ENCODE peak calls at places on chromosomes 16 and 17, in five cellular contexts. J is cardiac muscle cell, T is tibial nerve, R is DND-41, B is choroid plexus epithelial cell. F is an unnamed sample.
A peak's percentile ranks its signal among the peaks of the same experiment; 100 is the strongest.

GRCh38 chr16:81987706-81988105 is 23.6 kb downstream of the SDR42E1 start:
- DNase-seq in T (no peak), J (no peak), B (no peak), R (no peak), F (no peak)

GRCh38 chr17:66000216-66000615 is 191.7 kb downstream of the CEP112 start:
- DNase-seq in J (no peak), R (peak; percentile 40), T (no peak), B (no peak), F (no peak)

GRCh38 chr17:12765544-12765943 is 23.8 kb upstream of the ARHGAP44 start:
- DNase-seq in R (no peak), B (peak; percentile 89), J (peak; percentile 90), T (no peak), F (no peak)

GRCh38 chr16:81451753-81452680 is 7.4 kb downstream of the CMIP start:
- DNase-seq in J (peak; percentile 36), B (no peak), T (no peak), R (peak; percentile 39), F (no peak)

GRCh38 chr16:10587622-10588021 is 7.2 kb upstream of the EMP2 start:
- DNase-seq in B (no peak), J (no peak), T (no peak), R (no peak), F (no peak)

GRCh38 chr17:62892069-62892675 is 73.9 kb upstream of the TANC2 start:
- DNase-seq in T (no peak), J (no peak), B (no peak), R (no peak), F (no peak)

GRCh38 chr17:42519546-42520444 is 16.2 kb upstream of the NAGLU start:
- DNase-seq in J (peak; percentile 99), B (peak; percentile 99), T (peak; percentile 98), R (no peak), F (no peak)

GRCh38 chr16:86826931-86827330 is 248.6 kb downstream of the FOXL1 start:
- DNase-seq in B (no peak), R (no peak), J (no peak), T (no peak), F (no peak)

GRCh38 chr16:68366062-68366461 is 55.2 kb downstream of the PRMT7 start:
- DNase-seq in B (no peak), T (no peak), J (no peak), R (no peak), F (no peak)

GRCh38 chr17:27326051-27326450 is 32.1 kb downstream of the WSB1 start:
- DNase-seq in B (no peak), J (no peak), R (no peak), T (no peak), F (no peak)

GRCh38 chr16:5640883-5641282 is 543.3 kb upstream of the EEF2KMT start:
- DNase-seq in R (no peak), T (no peak), B (no peak), J (no peak), F (no peak)

GRCh38 chr16:49828545-49829267 is 27.2 kb downstream of the ZNF423 start:
- DNase-seq in T (peak; percentile 24), R (no peak), J (no peak), B (no peak), F (no peak)

GRCh38 chr17:30450125-30451027 is 26.8 kb upstream of the GOSR1 start:
- DNase-seq in B (peak; percentile 72), J (peak; percentile 50), T (no peak), R (no peak), F (no peak)

GRCh38 chr16:66223176-66223780 is 143.2 kb upstream of the CDH5 start:
- DNase-seq in R (no peak), T (no peak), J (peak; percentile 91), B (peak; percentile 60), F (no peak)

GRCh38 chr16:30778549-30779244 is 8.3 kb downstream of the ZNF629 start:
- DNase-seq in B (peak; percentile 82), R (no peak), T (peak; percentile 56), J (peak; percentile 66), F (no peak)

GRCh38 chr16:9047689-9048301 is 43.6 kb upstream of the HAPSTR1 start:
- DNase-seq in B (peak; percentile 99), T (peak; percentile 82), R (peak; percentile 37), J (peak; percentile 100), F (no peak)

GRCh38 chr17:57316361-57316760 is 60.0 kb downstream of the MSI2 start:
- DNase-seq in R (no peak), J (no peak), T (no peak), B (no peak), F (no peak)

GRCh38 chr16:81652798-81653505 is 126.1 kb upstream of the PLCG2 start:
- DNase-seq in B (no peak), T (no peak), R (no peak), J (no peak), F (no peak)

GRCh38 chr16:71338193-71338592 is 20.3 kb upstream of the CALB2 start:
- DNase-seq in R (no peak), J (no peak), B (no peak), T (no peak), F (no peak)

GRCh38 chr17:16448490-16448889 is 33.1 kb downstream of the TRPV2 start:
- DNase-seq in B (no peak), R (no peak), J (no peak), T (no peak), F (no peak)

GRCh38 chr17:31593806-31594205 is 202.3 kb downstream of the RAB11FIP4 start:
- DNase-seq in B (no peak), T (no peak), R (no peak), J (no peak), F (no peak)

GRCh38 chr17:8410882-8411238 is 13.2 kb upstream of the RNF222 start:
- DNase-seq in R (no peak), B (no peak), J (no peak), T (no peak), F (no peak)

GRCh38 chr16:58025351-58026138 is at the start of gene MMP15:
- DNase-seq in J (peak; percentile 70), B (peak; percentile 67), T (no peak), R (peak; percentile 74), F (peak; percentile 47)

GRCh38 chr17:8436169-8436932 is 667 bp downstream of the NDEL1 start:
- DNase-seq in T (peak; percentile 46), J (peak; percentile 55), R (peak; percentile 56), B (peak; percentile 56), F (no peak)

GRCh38 chr17:40547079-40547784 is 18.0 kb downstream of the CCR7 start:
- DNase-seq in J (no peak), B (no peak), T (no peak), R (peak; percentile 99), F (peak; percentile 47)

GRCh38 chr16:27723711-27724490 is 174.0 kb downstream of the KATNIP start:
- DNase-seq in T (no peak), J (no peak), B (no peak), R (no peak), F (no peak)

GRCh38 chr17:27376637-27377547 is 79.4 kb upstream of the KSR1 start:
- DNase-seq in J (no peak), R (no peak), B (peak; percentile 64), T (no peak), F (no peak)

GRCh38 chr17:78588258-78589030 is 11.2 kb upstream of the DNAH17 start:
- DNase-seq in R (no peak), T (no peak), B (peak; percentile 11), J (no peak), F (no peak)

GRCh38 chr17:15432807-15433547 is 34.4 kb downstream of the CDRT4 start:
- DNase-seq in R (no peak), J (peak; percentile 93), T (no peak), B (peak; percentile 58), F (no peak)

GRCh38 chr17:15440347-15440746 is 27.1 kb downstream of the CDRT4 start:
- DNase-seq in J (no peak), R (no peak), B (no peak), T (no peak), F (no peak)

GRCh38 chr17:15441315-15441714 is 26.1 kb downstream of the CDRT4 start:
- DNase-seq in R (no peak), B (no peak), T (no peak), J (peak; percentile 69), F (no peak)

GRCh38 chr17:15431766-15432165 is 35.7 kb downstream of the CDRT4 start:
- DNase-seq in T (no peak), J (no peak), B (no peak), R (no peak), F (no peak)

GRCh38 chr17:15436399-15437369 is 30.7 kb downstream of the CDRT4 start:
- DNase-seq in J (peak; percentile 87), B (peak; percentile 50), R (peak; percentile 67), T (peak; percentile 71), F (no peak)
- TF ChIP-seq CTCF in J (peak; percentile 54), B (peak; percentile 49), R (peak; percentile 59), T (no peak), F (no peak)

DNA sequence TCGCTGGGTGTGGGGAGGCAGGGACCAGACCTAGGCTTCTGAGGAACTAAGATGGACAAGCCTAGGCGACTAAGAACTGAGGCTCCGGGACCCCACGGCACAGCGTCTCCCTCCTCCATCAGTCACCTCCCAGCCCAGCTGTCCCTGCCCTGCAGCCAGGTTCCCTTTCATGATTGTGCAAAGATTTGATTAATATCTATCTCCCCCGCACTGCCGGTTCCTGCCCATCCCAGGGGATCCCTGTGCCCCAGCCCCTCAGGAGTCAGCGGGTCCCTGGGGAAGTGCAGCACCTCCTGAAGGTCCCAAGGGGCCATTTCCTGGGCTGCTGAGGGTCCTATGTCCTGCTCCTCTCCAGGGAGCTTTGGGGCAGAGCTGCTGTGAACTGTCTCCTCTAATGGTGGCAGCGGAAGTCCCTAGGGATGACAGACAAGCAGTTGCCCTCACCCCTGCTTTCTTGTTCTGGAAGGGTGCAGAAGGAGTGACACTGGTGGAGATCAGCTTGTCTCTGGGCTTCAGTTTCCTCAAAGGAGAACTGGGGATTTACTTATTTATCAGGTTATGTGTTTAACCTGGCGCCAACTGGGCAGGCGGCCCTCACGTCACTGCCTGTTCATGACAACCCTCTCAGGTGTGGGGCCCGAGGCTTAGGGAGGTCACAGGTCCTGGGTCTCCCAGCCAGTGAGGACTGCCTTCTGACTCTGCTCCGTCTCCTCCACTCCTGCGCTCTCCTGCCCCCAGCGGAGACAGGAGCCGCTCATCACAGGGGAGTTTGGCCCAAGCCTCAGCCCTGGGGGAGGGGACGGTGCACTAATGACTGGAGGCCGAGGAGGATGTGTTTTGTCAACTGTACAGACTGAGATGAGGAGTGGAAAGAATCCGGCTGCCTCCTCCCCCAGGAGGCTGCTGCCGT is 1.9 kb upstream of the C16orf74 start:
- DNase-seq in B (peak; percentile 63), J (peak; percentile 72), T (no peak), R (no peak), F (peak; percentile 49)
- TF ChIP-seq CTCF in B (peak; percentile 64), J (peak; percentile 52), T (no peak), R (no peak), F (no peak)

DNA sequence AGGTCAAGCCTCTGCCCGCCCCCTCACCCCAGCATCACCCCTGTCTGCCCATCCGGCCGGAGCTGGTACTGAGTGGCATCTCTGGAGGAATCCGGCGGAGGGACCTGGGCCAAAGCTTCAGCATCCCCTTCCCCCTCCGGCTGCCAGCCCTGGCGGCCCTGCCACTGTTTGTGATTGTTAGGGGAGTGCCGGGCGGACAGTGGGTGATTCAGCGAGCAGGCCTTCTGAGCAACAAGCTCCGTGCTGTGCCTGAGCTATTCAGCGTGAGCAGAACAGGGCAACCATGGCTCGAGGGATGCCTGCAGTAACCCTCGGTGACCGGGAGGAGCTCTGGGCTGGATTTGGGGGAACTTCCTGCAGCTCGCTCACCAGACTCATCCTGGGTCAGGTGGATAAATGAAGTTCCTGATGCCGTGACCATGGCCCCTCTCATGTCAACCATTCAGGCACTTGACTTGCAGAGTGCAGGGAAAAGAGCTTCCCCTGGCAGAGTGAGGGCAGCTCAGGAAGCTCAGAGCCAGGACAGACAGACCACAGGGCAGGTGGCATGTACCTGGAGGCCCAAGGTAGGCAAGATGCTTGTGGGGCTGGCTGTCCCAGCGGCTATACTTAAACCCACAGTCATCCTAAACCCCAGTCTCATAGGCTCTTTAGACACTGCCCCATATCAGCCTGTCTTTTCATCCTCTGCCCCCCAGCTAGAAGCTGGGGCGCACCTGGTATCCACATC is 24.3 kb upstream of the MLKL start:
- DNase-seq in R (no peak), T (no peak), J (peak; percentile 42), B (peak; percentile 76), F (no peak)
- TF ChIP-seq CTCF in R (no peak), T (peak; percentile 46), J (peak; percentile 10), B (peak; percentile 49), F (no peak)

GRCh38 chr17:71237903-71238538 is 882.8 kb upstream of the SOX9 start:
- DNase-seq in R (no peak), T (no peak), J (peak; percentile 45), B (peak; percentile 73), F (no peak)
- TF ChIP-seq CTCF in R (peak; percentile 38), T (peak; percentile 9), J (peak; percentile 22), B (peak; percentile 58), F (no peak)

F was measured in activated B cell treated with CpG ODN at 0.5 μM for 24 hours.